ENCODE peak calls at places on chromosomes 16 and 17, in five cellular contexts. R, V, U, Y and X are unnamed samples.

GRCh38 chr17:45334231-45334630 is 17.4 kb upstream of the MAP3K14 start:
- DNase-seq in R (no peak), V (peak; percentile 65), U (no peak), Y (no peak), X (no peak)

GRCh38 chr17:31830971-31831755 is 27.9 kb downstream of the COPRS start:
- DNase-seq in R (peak; percentile 40), V (no peak), U (no peak), Y (no peak), X (peak; percentile 53)

GRCh38 chr17:28481081-28481571 is 7.7 kb downstream of the SLC13A2 start:
- DNase-seq in R (no peak), V (no peak), U (no peak), Y (no peak), X (no peak)

GRCh38 chr16:11315499-11315898 is 29.8 kb upstream of the RMI2 start:
- DNase-seq in R (peak; percentile 46), V (no peak), U (no peak), Y (peak; percentile 82), X (no peak)

GRCh38 chr17:55440391-55440790 is 18.8 kb upstream of the MMD start:
- DNase-seq in R (no peak), V (peak; percentile 82), U (no peak), Y (no peak), X (no peak)

GRCh38 chr16:31502981-31503380 is 5.2 kb downstream of the RUSF1 start:
- DNase-seq in R (no peak), V (no peak), U (peak; percentile 24), Y (no peak), X (no peak)

GRCh38 chr16:71426880-71427615 is 14.8 kb downstream of the TLE7 start:
- DNase-seq in R (no peak), V (no peak), U (no peak), Y (no peak), X (no peak)

GRCh38 chr17:4550534-4551039 is 4.6 kb downstream of the MYBBP1A start:
- DNase-seq in R (no peak), V (no peak), U (no peak), Y (no peak), X (no peak)

GRCh38 chr17:76193616-76194015 is 46.7 kb downstream of the RNF157 start:
- DNase-seq in R (no peak), V (no peak), U (no peak), Y (peak; percentile 8), X (no peak)

GRCh38 chr16:63365665-63366064 is 1329.4 kb upstream of the CDH8 start:
- DNase-seq in R (no peak), V (no peak), U (no peak), Y (no peak), X (no peak)